ENCODE peak calls at places on chromosomes 13 and 19, in six cellular contexts. F, Q, I, U, L and D are unnamed samples.

GRCh38 chr19:14536926-14537692 is 7.7 kb downstream of the TECR start:
- DNase-seq in I (peak), U (peak), L (peak), F (no peak), Q (peak), D (peak)

GRCh38 chr13:31172535-31172934 is 10.8 kb upstream of the HSPH1 start:
- DNase-seq in F (no peak), I (peak), U (peak), Q (no peak), L (no peak), D (no peak)

GRCh38 chr13:46386996-46387851 is at the start of gene RUBCNL:
- DNase-seq in U (peak), I (no peak), Q (peak), L (no peak), F (no peak), D (no peak)

GRCh38 chr19:19297759-19298158 is 22.6 kb downstream of the SUGP1 start:
- DNase-seq in F (no peak), U (no peak), Q (no peak), I (no peak), L (no peak), D (no peak)

GRCh38 chr13:58081301-58081820 is 449.8 kb downstream of the PCDH17 start:
- DNase-seq in F (no peak), Q (no peak), L (no peak), U (no peak), I (no peak), D (no peak)

GRCh38 chr13:112131740-112132113 is 64.8 kb downstream of the SOX1 start:
- DNase-seq in U (no peak), I (no peak), L (no peak), Q (no peak), F (no peak), D (no peak)

GRCh38 chr19:56423276-56423984 is 19.3 kb downstream of the ZNF583 start:
- DNase-seq in Q (no peak), I (peak), U (no peak), F (no peak), L (no peak), D (peak)

GRCh38 chr13:99442273-99442895 is 58.9 kb upstream of the TM9SF2 start:
- DNase-seq in L (no peak), F (no peak), Q (no peak), I (peak), U (no peak), D (peak)

GRCh38 chr19:35042056-35042730 is 672 bp downstream of the HPN start:
- DNase-seq in F (no peak), Q (no peak), I (no peak), L (no peak), U (peak), D (no peak)

GRCh38 chr13:25885418-25885817 is 166.4 kb downstream of the SHISA2 start:
- DNase-seq in F (no peak), L (no peak), Q (no peak), I (no peak), U (no peak), D (no peak)

GRCh38 chr19:1213391-1214286 is 8.1 kb downstream of the STK11 start:
- DNase-seq in U (no peak), F (peak), L (peak), I (peak), Q (peak), D (no peak)
- H3K4me3 ChIP-seq in U (no peak), F (no peak), L (no peak), I (no peak), Q (peak), D (no peak)

GRCh38 chr13:27057817-27058216 is 113.8 kb downstream of the USP12 start:
- DNase-seq in F (no peak), L (no peak), I (no peak), U (no peak), Q (no peak), D (no peak)

GRCh38 chr13:27054760-27055159 is 116.9 kb downstream of the USP12 start:
- DNase-seq in L (no peak), U (no peak), F (no peak), Q (no peak), I (no peak), D (no peak)

GRCh38 chr13:27055501-27055900 is 116.1 kb downstream of the USP12 start:
- DNase-seq in F (no peak), I (no peak), L (no peak), U (no peak), Q (no peak), D (no peak)

GRCh38 chr13:27053902-27054595 is 117.6 kb downstream of the USP12 start:
- DNase-seq in U (no peak), Q (no peak), F (no peak), I (peak), L (no peak), D (no peak)

GRCh38 chr13:27053235-27053884 is 118.3 kb downstream of the USP12 start:
- DNase-seq in I (no peak), L (no peak), F (no peak), Q (no peak), U (no peak), D (no peak)
- H3K4me3 ChIP-seq in I (no peak), L (no peak), F (no peak), Q (no peak), U (no peak), D (no peak)

DNA sequence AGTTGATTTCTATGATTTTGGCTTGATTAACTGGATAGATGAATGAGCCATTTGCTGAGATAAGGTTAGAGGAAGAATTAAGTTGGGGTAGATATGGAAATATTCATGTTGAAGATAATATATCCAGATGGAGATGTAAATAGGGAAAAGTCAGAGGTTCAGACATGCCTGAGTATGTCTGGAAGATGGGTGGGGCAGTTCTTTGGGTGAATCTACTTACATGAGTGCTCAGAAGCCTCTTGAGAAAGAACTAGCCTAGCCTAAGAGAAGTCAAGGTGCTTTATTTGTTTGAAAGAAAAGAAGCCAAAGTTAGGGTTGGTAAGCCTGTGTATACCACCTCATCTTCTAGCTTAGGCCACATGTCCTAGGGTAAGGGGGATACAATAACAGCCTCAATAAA is 133.6 kb downstream of the NDFIP2 start:
- DNase-seq in Q (no peak), U (no peak), L (no peak), I (no peak), F (no peak), D (no peak)
- H3K4me3 ChIP-seq in Q (no peak), U (no peak), L (no peak), I (no peak), F (no peak), D (no peak)

DNA sequence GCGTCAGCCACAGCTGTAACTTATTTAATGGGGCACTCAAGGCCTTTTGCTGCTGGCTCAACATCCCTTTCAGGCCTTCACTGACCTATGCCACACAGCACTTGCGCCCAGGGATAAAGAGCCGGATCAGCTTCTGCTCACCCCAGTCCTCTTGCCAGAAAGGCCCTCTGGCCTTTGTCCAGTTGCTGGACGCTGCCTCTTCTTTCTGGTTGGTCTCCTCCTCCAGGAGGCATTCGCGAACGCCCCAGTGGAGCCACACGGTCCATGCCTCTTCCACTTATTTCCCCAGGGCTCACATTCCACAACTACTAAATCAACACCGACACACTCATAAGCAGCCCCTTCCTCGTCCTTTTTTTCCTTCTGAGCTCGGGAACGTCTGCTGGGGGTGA is 3.7 kb upstream of the ZNF329 start:
- DNase-seq in Q (no peak), I (peak), U (no peak), F (no peak), L (peak), D (no peak)
- H3K4me3 ChIP-seq in Q (peak), I (peak), U (no peak), F (peak), L (peak), D (no peak)

GRCh38 chr13:95403349-95404140 is 102.3 kb upstream of the ABCC4 start:
- DNase-seq in F (no peak), I (no peak), U (peak), Q (no peak), L (no peak), D (peak)
- H3K4me3 ChIP-seq in F (no peak), I (peak), U (peak), Q (peak), L (peak), D (no peak)

GRCh38 chr19:5687360-5688198 is 2.5 kb upstream of the RPL36 start:
- DNase-seq in F (no peak), Q (no peak), U (no peak), I (no peak), L (no peak), D (no peak)
- H3K4me3 ChIP-seq in F (peak), Q (peak), U (peak), I (peak), L (peak), D (no peak)

GRCh38 chr19:6772028-6772865 is at the start of gene VAV1:
- DNase-seq in F (peak), Q (peak), I (no peak), L (no peak), U (no peak), D (peak)
- H3K4me3 ChIP-seq in F (peak), Q (peak), I (no peak), L (peak), U (no peak), D (peak)

GRCh38 chr19:8460516-8461298 is 15.9 kb downstream of the HNRNPM start:
- DNase-seq in I (no peak), L (no peak), Q (no peak), F (no peak), U (no peak), D (no peak)

GRCh38 chr19:8458380-8458779 is 13.6 kb downstream of the HNRNPM start:
- DNase-seq in Q (no peak), I (no peak), F (no peak), U (no peak), L (no peak), D (no peak)

GRCh38 chr19:8459095-8459494 is 14.3 kb downstream of the HNRNPM start:
- DNase-seq in I (no peak), F (no peak), Q (no peak), U (no peak), L (no peak), D (no peak)

GRCh38 chr19:8461376-8461775 is 16.6 kb downstream of the HNRNPM start:
- DNase-seq in L (no peak), I (no peak), U (no peak), F (no peak), Q (no peak), D (no peak)

GRCh38 chr19:8459520-8460260 is 14.9 kb downstream of the HNRNPM start:
- DNase-seq in L (no peak), F (no peak), I (peak), U (no peak), Q (no peak), D (no peak)
- H3K4me3 ChIP-seq in L (no peak), F (no peak), I (no peak), U (no peak), Q (no peak), D (no peak)

GRCh38 chr13:91014696-91015095 is 332.8 kb upstream of the MIR17HG start:
- DNase-seq in L (no peak), Q (no peak), U (no peak), I (peak), F (no peak), D (no peak)

GRCh38 chr13:91020635-91021034 is 326.9 kb upstream of the MIR17HG start:
- DNase-seq in U (no peak), I (no peak), Q (no peak), L (no peak), F (no peak), D (no peak)

GRCh38 chr13:91017031-91017668 is 330.3 kb upstream of the MIR17HG start:
- DNase-seq in I (peak), U (peak), F (peak), L (no peak), Q (no peak), D (peak)

GRCh38 chr13:91017669-91018053 is 329.8 kb upstream of the MIR17HG start:
- DNase-seq in L (no peak), I (no peak), Q (no peak), F (no peak), U (no peak), D (no peak)
- H3K4me3 ChIP-seq in L (no peak), I (no peak), Q (no peak), F (no peak), U (no peak), D (no peak)

GRCh38 chr19:3589949-3590348 is 4.7 kb downstream of the GIPC3 start:
- DNase-seq in I (no peak), U (no peak), Q (no peak), L (no peak), F (no peak), D (peak)

GRCh38 chr19:3586124-3586626 is 897 bp downstream of the GIPC3 start:
- DNase-seq in U (no peak), I (no peak), L (no peak), Q (no peak), F (no peak), D (peak)

GRCh38 chr19:3589439-3589838 is 4.2 kb downstream of the GIPC3 start:
- DNase-seq in L (no peak), F (no peak), U (no peak), I (no peak), Q (no peak), D (peak)

GRCh38 chr19:3585301-3586123 is at the start of gene GIPC3:
- DNase-seq in Q (no peak), I (no peak), L (no peak), F (no peak), U (no peak), D (peak)

GRCh38 chr19:3586707-3587346 is 1.5 kb downstream of the GIPC3 start:
- DNase-seq in F (no peak), I (no peak), Q (no peak), L (no peak), U (no peak), D (peak)
- H3K4me3 ChIP-seq in F (no peak), I (no peak), Q (no peak), L (no peak), U (no peak), D (no peak)